ENCODE peak calls at places on chromosomes 1 and 21, in five cellular contexts. U is natural killer cell, V is fibroblast of pulmonary artery, C is fibroblast of mammary gland, R is AG09309. X is an unnamed sample.

GRCh38 chr1:154906621-154907081 is 29.9 kb downstream of the PMVK start:
- DNase-seq in U (no peak), V (peak), C (peak), R (no peak), X (no peak)

GRCh38 chr1:155186266-155186954 is 12.8 kb downstream of the TRIM46 start:
- DNase-seq in U (no peak), V (no peak), C (no peak), R (no peak), X (no peak)

GRCh38 chr1:179798213-179798863 is 55.2 kb downstream of the FAM163A start:
- DNase-seq in U (no peak), V (no peak), C (no peak), R (no peak), X (no peak)

GRCh38 chr1:200351826-200352549 is 57.8 kb downstream of the ZNF281 start:
- DNase-seq in U (no peak), V (peak), C (peak), R (peak), X (peak)

GRCh38 chr1:156959414-156959813 is 39.0 kb downstream of the LRRC71 start:
- DNase-seq in U (no peak), V (no peak), C (peak), R (peak), X (no peak)

GRCh38 chr21:38126677-38127271 is 130.0 kb upstream of the KCNJ15 start:
- DNase-seq in U (no peak), V (peak), C (peak), R (no peak), X (peak)

GRCh38 chr1:34478460-34479076 is 276.3 kb upstream of the GJB5 start:
- DNase-seq in U (no peak), V (no peak), C (no peak), R (no peak), X (no peak)

GRCh38 chr1:7961199-7962010 is at the start of gene PARK7:
- DNase-seq in U (peak), V (peak), C (peak), R (peak), X (peak)

GRCh38 chr1:32989160-32989894 is 24.7 kb upstream of the RNF19B start:
- DNase-seq in U (no peak), V (peak), C (peak), R (peak), X (no peak)

GRCh38 chr21:44021064-44021463 is 9.0 kb downstream of the TRAPPC10 start:
- DNase-seq in U (no peak), V (no peak), C (no peak), R (no peak), X (no peak)

GRCh38 chr1:55974714-55975441 is 604.5 kb downstream of the PLPP3 start:
- DNase-seq in U (no peak), V (peak), C (peak), R (peak), X (no peak)

DNA sequence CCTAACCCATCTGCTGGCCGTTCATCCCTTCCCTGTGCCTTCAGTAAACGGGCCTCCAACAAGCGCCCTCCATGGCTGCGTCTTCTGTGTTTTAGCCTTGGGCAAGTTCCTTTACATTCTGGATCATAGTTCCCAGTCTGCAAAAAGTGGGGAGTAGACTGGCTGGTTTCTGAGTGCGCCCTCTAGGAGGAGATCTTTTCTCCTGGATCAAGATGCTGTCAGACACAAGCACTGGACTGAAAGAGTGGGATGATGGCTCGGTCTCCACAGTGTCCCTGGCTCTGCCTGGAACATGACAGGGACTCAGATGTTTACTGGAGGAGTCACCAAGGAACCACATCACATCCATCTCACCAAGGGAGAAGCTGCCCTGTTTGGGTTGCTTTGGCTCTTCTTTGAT is 88.8 kb downstream of the PRDM2 start:
- DNase-seq in U (no peak), V (no peak), C (no peak), R (no peak), X (no peak)
- TF ChIP-seq CTCF in U (no peak), V (no peak), C (no peak), R (no peak), X (no peak)

GRCh38 chr21:45357436-45358260 is 47.3 kb upstream of the COL18A1 start:
- DNase-seq in U (no peak), V (no peak), C (peak), R (no peak), X (no peak)
- TF ChIP-seq CTCF in U (no peak), V (peak), C (peak), R (peak), X (no peak)

DNA sequence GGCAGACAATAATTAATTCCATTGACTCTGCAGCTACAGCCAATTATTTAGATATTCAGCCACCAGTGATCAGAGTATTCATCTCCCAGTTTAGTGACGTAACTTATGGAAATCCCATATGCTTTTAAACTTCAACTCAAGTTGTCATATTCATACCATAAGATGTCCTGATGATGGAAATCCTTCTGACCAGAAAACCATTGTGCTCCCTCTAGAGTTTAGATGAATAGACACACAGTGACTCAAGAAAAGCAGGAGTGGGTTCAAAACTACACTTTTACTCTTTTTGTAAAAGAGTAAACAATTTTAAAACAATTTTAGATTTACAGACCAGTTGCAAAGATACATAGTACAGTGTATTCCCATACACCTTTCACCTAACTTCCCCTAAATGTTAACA is 463.7 kb downstream of the KCNT2 start:
- DNase-seq in U (no peak), V (no peak), C (no peak), R (no peak), X (no peak)
- TF ChIP-seq CTCF in U (no peak), V (peak), C (no peak), R (no peak), X (no peak)

GRCh38 chr1:53725238-53725689 is 13.7 kb downstream of the GLIS1 start:
- DNase-seq in U (no peak), V (no peak), C (no peak), R (no peak), X (no peak)
- TF ChIP-seq CTCF in U (no peak), V (no peak), C (no peak), R (peak), X (no peak)

GRCh38 chr1:6547301-6547700 is 7.0 kb downstream of the NOL9 start:
- DNase-seq in U (no peak), V (peak), C (peak), R (no peak), X (no peak)
- TF ChIP-seq CTCF in U (no peak), V (no peak), C (no peak), R (no peak), X (no peak)

GRCh38 chr1:991895-992294 is 8.0 kb downstream of the HES4 start:
- DNase-seq in U (no peak), V (no peak), C (no peak), R (no peak), X (no peak)
- TF ChIP-seq CTCF in U (no peak), V (no peak), C (no peak), R (no peak), X (no peak)

GRCh38 chr21:39707316-39707715 is 37.7 kb upstream of the IGSF5 start:
- DNase-seq in U (no peak), V (no peak), C (no peak), R (no peak), X (no peak)

GRCh38 chr21:39703578-39703977 is 41.4 kb upstream of the IGSF5 start:
- DNase-seq in U (no peak), V (no peak), C (no peak), R (no peak), X (no peak)

GRCh38 chr21:39700318-39700717 is 44.7 kb upstream of the IGSF5 start:
- DNase-seq in U (no peak), V (no peak), C (no peak), R (no peak), X (no peak)

GRCh38 chr21:39710866-39711265 is 34.1 kb upstream of the IGSF5 start:
- DNase-seq in U (no peak), V (no peak), C (no peak), R (no peak), X (no peak)

DNA sequence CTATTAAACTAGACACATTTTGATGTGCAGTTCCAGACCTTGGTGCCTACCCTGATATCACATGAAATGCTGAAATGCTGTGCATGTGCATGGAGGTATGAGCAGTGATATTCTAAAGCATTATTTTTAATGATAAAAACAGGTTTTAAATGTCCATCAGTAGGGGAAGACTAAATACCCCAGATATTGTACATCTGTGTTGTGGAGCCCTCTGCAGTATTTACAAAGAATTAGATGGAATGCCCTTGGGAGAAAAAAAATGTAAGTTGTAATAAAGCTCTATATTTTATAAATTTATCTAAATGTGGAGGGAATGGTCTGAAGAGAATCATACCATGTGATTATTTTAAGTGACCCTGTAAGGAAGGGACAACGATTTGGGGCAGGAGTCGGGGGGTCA is 39.1 kb upstream of the IGSF5 start:
- DNase-seq in U (no peak), V (no peak), C (no peak), R (peak), X (no peak)
- TF ChIP-seq CTCF in U (no peak), V (no peak), C (peak), R (peak), X (no peak)

GRCh38 chr1:6247651-6248050 is 3.7 kb downstream of the HES3 start:
- DNase-seq in U (no peak), V (no peak), C (no peak), R (no peak), X (no peak)

GRCh38 chr1:6251233-6251632 is 7.3 kb downstream of the HES3 start:
- DNase-seq in U (no peak), V (no peak), C (no peak), R (no peak), X (no peak)

GRCh38 chr1:6249732-6250689 is 6.0 kb downstream of the HES3 start:
- DNase-seq in U (no peak), V (no peak), C (no peak), R (no peak), X (no peak)

GRCh38 chr1:6248161-6248776 is 4.3 kb downstream of the HES3 start:
- DNase-seq in U (no peak), V (no peak), C (no peak), R (no peak), X (no peak)

GRCh38 chr1:6248798-6249731 is 5.1 kb downstream of the HES3 start:
- DNase-seq in U (no peak), V (no peak), C (peak), R (no peak), X (no peak)
- TF ChIP-seq CTCF in U (no peak), V (no peak), C (no peak), R (no peak), X (no peak)

GRCh38 chr1:51754666-51755065 is 123.9 kb downstream of the NRDC start:
- DNase-seq in U (no peak), V (no peak), C (no peak), R (no peak), X (no peak)

GRCh38 chr1:51750729-51751128 is 127.8 kb downstream of the NRDC start:
- DNase-seq in U (no peak), V (peak), C (peak), R (no peak), X (no peak)

GRCh38 chr1:51750218-51750617 is 128.3 kb downstream of the NRDC start:
- DNase-seq in U (no peak), V (peak), C (peak), R (no peak), X (no peak)

GRCh38 chr1:51753969-51754368 is 124.6 kb downstream of the NRDC start:
- DNase-seq in U (no peak), V (no peak), C (no peak), R (no peak), X (no peak)

DNA sequence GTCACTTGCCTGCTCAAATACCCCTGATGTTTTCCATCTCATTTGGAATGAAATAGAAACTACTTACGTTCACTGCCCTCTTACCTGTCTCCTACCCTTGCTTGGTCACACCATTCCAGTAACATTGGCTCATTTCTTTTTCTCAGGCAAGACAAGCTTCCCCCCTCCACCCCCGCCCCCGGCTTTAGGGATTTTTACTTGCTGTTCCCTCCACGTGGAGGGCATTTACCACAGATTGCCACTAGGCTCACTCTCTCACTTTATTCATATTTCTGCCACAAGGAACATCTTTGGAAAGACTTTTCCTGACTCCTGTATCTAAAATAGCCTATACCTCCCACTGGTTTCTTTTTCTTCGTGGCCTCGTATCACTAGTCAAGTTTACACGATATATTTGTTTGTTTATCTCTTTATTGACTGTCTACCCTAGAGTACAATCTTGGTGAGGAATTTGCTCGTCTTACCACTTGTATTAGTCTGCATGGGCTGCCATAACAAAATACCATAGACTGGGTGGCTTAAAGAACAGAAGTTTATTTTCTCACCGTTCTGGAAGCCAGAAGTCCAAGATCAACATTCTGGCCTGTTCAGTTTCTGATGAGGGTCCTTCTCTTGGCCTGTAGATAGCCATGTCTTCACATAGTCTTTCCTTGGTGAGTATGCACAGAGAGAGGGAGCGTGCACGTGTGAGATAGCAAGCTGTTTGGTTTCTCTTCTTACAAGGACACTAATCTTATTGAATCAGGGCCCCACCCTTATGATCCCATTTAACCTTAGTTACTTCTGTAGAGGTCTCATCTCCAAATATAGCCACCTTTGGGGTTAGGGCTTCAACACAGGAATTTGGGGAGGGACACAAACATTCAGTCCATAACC is 126.2 kb downstream of the NRDC start:
- DNase-seq in U (no peak), V (no peak), C (no peak), R (no peak), X (no peak)
- TF ChIP-seq CTCF in U (no peak), V (no peak), C (no peak), R (no peak), X (no peak)

GRCh38 chr1:24198766-24199165 is 11.7 kb upstream of the IFNLR1 start:
- DNase-seq in U (no peak), V (no peak), C (no peak), R (no peak), X (no peak)

GRCh38 chr1:24195146-24195545 is 8.1 kb upstream of the IFNLR1 start:
- DNase-seq in U (no peak), V (no peak), C (no peak), R (no peak), X (no peak)

GRCh38 chr1:24199291-24199900 is 12.3 kb upstream of the IFNLR1 start:
- DNase-seq in U (peak), V (peak), C (peak), R (no peak), X (peak)

GRCh38 chr1:24193046-24193445 is 6.0 kb upstream of the IFNLR1 start:
- DNase-seq in U (no peak), V (peak), C (no peak), R (no peak), X (no peak)

DNA sequence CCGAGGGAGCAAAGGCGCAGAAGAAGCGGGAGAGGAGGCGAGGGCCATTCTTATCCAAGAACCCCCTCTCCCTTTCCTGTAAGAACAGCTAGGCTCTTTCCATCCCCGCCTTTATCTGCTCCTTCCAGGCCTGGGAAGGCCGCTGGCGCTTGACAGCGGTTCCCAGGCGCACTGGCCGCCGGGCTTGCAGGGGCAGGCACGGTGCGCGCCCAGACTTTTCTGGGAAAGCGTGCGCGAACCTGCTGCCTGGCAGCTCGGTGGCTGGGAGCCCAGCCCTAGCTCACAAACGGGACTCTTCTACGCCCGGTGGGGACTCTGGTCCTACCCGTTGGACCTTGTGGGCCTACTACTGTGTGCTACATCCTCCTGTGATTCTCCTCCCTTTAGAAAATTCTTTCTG is 8.8 kb upstream of the IFNLR1 start:
- DNase-seq in U (no peak), V (no peak), C (no peak), R (no peak), X (no peak)
- TF ChIP-seq CTCF in U (no peak), V (no peak), C (no peak), R (no peak), X (no peak)